ENCODE peak calls at places on chromosomes 11 and 22, in eight cellular contexts. O, E, C, S, Q, M, D and Y are unnamed samples.

GRCh38 chr11:22389526-22390282 is 51.5 kb downstream of the SLC17A6 start:
- DNase-seq in O (no peak), E (no peak), C (no peak), S (no peak), Q (no peak), M (no peak), D (no peak), Y (no peak)

GRCh38 chr11:2741377-2742131 is 41.8 kb upstream of the KCNQ1OT1 start:
- DNase-seq in O (peak; percentile 60), E (no peak), C (peak; percentile 93), S (no peak), Q (peak; percentile 61), M (no peak), D (peak; percentile 41), Y (peak; percentile 47)

GRCh38 chr11:27012254-27012921 is 18.5 kb downstream of the FIBIN start:
- DNase-seq in O (no peak), E (peak; percentile 9), C (peak; percentile 76), S (no peak), Q (peak; percentile 42), M (no peak), D (no peak), Y (no peak)

GRCh38 chr22:46732041-46732379 is 6.0 kb downstream of the CERK start:
- DNase-seq in O (no peak), E (no peak), C (no peak), S (no peak), Q (no peak), M (no peak), D (no peak), Y (no peak)

GRCh38 chr22:45818130-45819085 is 146.8 kb downstream of the ATXN10 start:
- DNase-seq in O (no peak), E (no peak), C (no peak), S (no peak), Q (peak; percentile 29), M (no peak), D (no peak), Y (no peak)

GRCh38 chr11:8719260-8720190 is 36.9 kb downstream of the RPL27A start:
- DNase-seq in O (no peak), E (no peak), C (peak; percentile 84), S (no peak), Q (peak; percentile 70), M (no peak), D (peak; percentile 80), Y (no peak)

GRCh38 chr11:64225608-64226506 is at the start of the genes NUDT22 and TRPT1:
- DNase-seq in O (peak; percentile 96), E (peak; percentile 84), C (peak; percentile 80), S (peak; percentile 86), Q (peak; percentile 95), M (peak; percentile 93), D (peak; percentile 90), Y (peak; percentile 92)

GRCh38 chr22:20509344-20510047 is 2.1 kb downstream of the MED15 start:
- DNase-seq in O (no peak), E (no peak), C (peak; percentile 95), S (peak; percentile 41), Q (peak; percentile 94), M (peak; percentile 71), D (peak; percentile 48), Y (peak; percentile 80)

GRCh38 chr11:116390963-116391362 is 381.8 kb downstream of the BUD13 start:
- DNase-seq in O (no peak), E (no peak), C (no peak), S (no peak), Q (no peak), M (no peak), D (no peak), Y (no peak)

GRCh38 chr22:32677876-32678275 is 123.6 kb upstream of the TIMP3 start:
- DNase-seq in O (no peak), E (no peak), C (no peak), S (no peak), Q (no peak), M (no peak), D (no peak), Y (no peak)

GRCh38 chr11:47152953-47153950 is 23.4 kb downstream of the ARFGAP2 start:
- DNase-seq in O (peak; percentile 82), E (peak; percentile 74), C (peak; percentile 87), S (peak; percentile 30), Q (peak; percentile 88), M (peak; percentile 64), D (peak; percentile 87), Y (peak; percentile 72)

GRCh38 chr11:27401760-27402316 is 38.8 kb upstream of the CCDC34 start:
- DNase-seq in O (no peak), E (no peak), C (no peak), S (no peak), Q (peak; percentile 51), M (no peak), D (no peak), Y (no peak)

GRCh38 chr11:72002841-72003775 is 4.4 kb downstream of the IL18BP start:
- DNase-seq in O (no peak), E (no peak), C (no peak), S (no peak), Q (no peak), M (no peak), D (no peak), Y (no peak)

GRCh38 chr11:121582296-121582695 is 129.5 kb upstream of the SORL1-AS1 start:
- DNase-seq in O (no peak), E (no peak), C (no peak), S (peak; percentile 26), Q (no peak), M (peak; percentile 34), D (no peak), Y (no peak)

GRCh38 chr11:124612567-124613245 is 1.5 kb downstream of the PANX3 start:
- DNase-seq in O (no peak), E (no peak), C (peak; percentile 21), S (no peak), Q (peak; percentile 17), M (no peak), D (no peak), Y (no peak)

GRCh38 chr22:19761500-19762314 is 1.1 kb downstream of the TBX1 start:
- DNase-seq in O (no peak), E (no peak), C (no peak), S (no peak), Q (no peak), M (no peak), D (no peak), Y (no peak)

GRCh38 chr11:87361891-87362290 is 324.2 kb downstream of the TMEM135 start:
- DNase-seq in O (no peak), E (no peak), C (no peak), S (no peak), Q (no peak), M (no peak), D (no peak), Y (no peak)

GRCh38 chr22:45876136-45877035 is 100.6 kb downstream of the WNT7B start:
- DNase-seq in O (peak; percentile 52), E (no peak), C (no peak), S (no peak), Q (no peak), M (no peak), D (no peak), Y (peak; percentile 34)

GRCh38 chr11:124424384-124424921 is at the start of gene OR8B4:
- DNase-seq in O (no peak), E (no peak), C (no peak), S (no peak), Q (no peak), M (no peak), D (no peak), Y (no peak)

GRCh38 chr11:8813658-8814057 is 97.3 kb upstream of the AKIP1 start:
- DNase-seq in O (peak; percentile 87), E (peak; percentile 79), C (peak; percentile 94), S (no peak), Q (peak; percentile 85), M (peak; percentile 60), D (peak; percentile 90), Y (peak; percentile 77)

GRCh38 chr11:86143429-86144030 is 74.6 kb upstream of the PICALM start:
- DNase-seq in O (no peak), E (no peak), C (no peak), S (peak; percentile 27), Q (no peak), M (peak; percentile 81), D (no peak), Y (no peak)

GRCh38 chr11:33695051-33695566 is 5.5 kb downstream of the C11orf91 start:
- DNase-seq in O (no peak), E (no peak), C (no peak), S (no peak), Q (no peak), M (no peak), D (no peak), Y (peak; percentile 51)
- H3K4me1 ChIP-seq in O (peaks cover 35% of the 10 kb centered on the region), E (peaks cover 23% of the 10 kb centered on the region), C (peaks cover 10% of the 10 kb centered on the region), S (peaks cover 6% of the 10 kb centered on the region), Q (peaks cover 41% of the 10 kb centered on the region), M (peaks cover 5% of the 10 kb centered on the region), D (peaks cover 55% of the 10 kb centered on the region), Y (peaks cover 57% of the 10 kb centered on the region)

DNA sequence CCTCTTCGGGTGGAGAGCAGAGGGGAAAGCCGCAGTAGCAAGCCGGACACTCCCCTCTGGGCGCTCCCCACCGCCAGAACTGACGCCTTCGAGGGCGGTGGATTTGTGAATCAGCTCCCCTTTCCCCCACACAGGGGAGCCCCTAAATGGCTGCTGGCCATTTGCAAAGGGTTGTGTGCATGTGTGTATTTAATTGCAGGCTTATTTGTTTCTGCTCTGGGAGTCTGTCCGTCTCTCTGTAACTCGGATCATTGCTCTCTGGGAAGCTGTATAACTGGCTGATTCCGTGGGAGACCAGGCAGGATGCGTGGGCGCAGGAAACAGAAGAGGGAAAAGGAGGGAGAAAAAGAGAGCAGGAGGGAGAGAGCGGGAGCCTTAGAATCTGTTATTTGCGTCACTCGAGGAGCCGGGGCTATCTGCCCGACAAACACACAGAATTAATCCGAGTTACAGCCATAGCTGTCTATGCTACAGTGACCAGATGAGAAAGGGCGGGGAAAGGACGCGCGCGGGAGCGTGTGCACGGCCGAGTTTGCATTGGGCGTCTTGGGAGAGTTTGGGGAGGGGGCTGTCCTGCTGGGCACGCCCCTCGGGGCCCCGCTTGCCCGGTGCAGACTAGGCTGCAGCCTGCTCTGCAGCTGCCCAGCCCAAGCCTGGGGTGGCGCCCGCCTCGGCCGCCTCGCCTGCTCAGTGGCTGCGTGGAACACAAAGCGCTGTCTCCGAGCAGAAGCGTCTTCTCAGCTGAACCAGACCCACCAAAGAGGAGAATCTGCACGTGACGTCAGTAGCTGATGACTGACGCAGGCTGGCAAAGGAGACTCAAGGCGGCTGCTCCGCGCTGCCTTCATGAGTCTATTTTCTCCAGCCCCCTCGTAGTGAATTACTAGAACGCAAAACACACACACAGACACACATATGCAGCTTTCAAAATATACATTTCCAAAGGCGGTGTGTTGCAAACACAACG is 105.3 kb upstream of the HSD17B12 start:
- DNase-seq in O (no peak), E (no peak), C (peak; percentile 70), S (no peak), Q (peak; percentile 65), M (peak; percentile 11), D (no peak), Y (no peak)
- H3K4me3 ChIP-seq in O (peak overlapping the region; percentile 19), E (peak overlapping the region; percentile 34), C (peak overlapping the region; percentile 44), S (no peak overlapping the region), Q (peak overlapping the region; percentile 35), M (no peak overlapping the region), D (peak overlapping the region; percentile 16), Y (peak overlapping the region; percentile 33)

GRCh38 chr22:49182416-49182815 is 645.3 kb downstream of the BRD1 start:
- DNase-seq in O (no peak), E (no peak), C (no peak), S (no peak), Q (no peak), M (no peak), D (no peak), Y (peak; percentile 43)
- H3K4me1 ChIP-seq in O (no peaks in the 10 kb centered on the region), E (peaks cover 4% of the 10 kb centered on the region), C (no peaks in the 10 kb centered on the region), S (no peaks in the 10 kb centered on the region), Q (no peaks in the 10 kb centered on the region), M (no peaks in the 10 kb centered on the region), D (no peaks in the 10 kb centered on the region), Y (no peaks in the 10 kb centered on the region)

DNA sequence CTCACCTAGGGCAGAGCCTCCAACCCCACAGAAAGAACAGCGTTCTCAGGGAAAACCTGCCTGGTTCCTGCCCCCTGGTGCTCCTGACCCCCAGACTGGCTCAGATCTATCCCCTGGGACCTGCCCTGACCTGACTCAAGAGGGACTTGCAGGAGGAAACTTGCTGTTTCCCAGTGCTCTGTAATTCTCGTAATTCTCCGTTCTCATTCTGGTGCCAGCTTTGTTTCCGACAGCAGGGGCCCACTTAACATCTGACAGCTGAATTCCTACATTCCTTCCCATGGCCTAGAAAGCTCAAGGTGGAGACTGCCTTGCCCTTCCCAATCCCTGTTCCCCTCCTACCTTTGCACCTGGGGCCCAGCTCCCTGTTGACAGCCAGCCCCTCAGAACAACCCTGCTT is 12.5 kb upstream of the CSF2RB start:
- DNase-seq in O (no peak), E (no peak), C (peak; percentile 42), S (no peak), Q (no peak), M (no peak), D (no peak), Y (no peak)
- H3K4me3 ChIP-seq in O (no peak overlapping the region), E (no peak overlapping the region), C (no peak overlapping the region), S (no peak overlapping the region), Q (no peak overlapping the region), M (no peak overlapping the region), D (no peak overlapping the region), Y (no peak overlapping the region)